ENCODE peak calls at places on chromosome 5, in nine cellular contexts. Z, A, R, E, T, M, U, P and C are unnamed samples. For H3K27me3, the result is how much of the 10 kb centered on the place peaks cover.

GRCh38 chr5:73155541-73156222 is 17.3 kb upstream of the TMEM174 start:
- DNase-seq in Z (no peak), A (no peak), R (no peak), E (no peak), T (no peak), M (no peak), U (no peak), P (no peak), C (no peak)

GRCh38 chr5:134097221-134097620 is 17.3 kb upstream of the TCF7 start:
- DNase-seq in Z (no peak), A (no peak), R (no peak), E (no peak), T (no peak), M (no peak), U (peak), P (peak), C (no peak)

GRCh38 chr5:45696206-45696836 is at the start of gene HCN1:
- DNase-seq in Z (peak), A (peak), R (peak), E (peak), T (peak), M (peak), U (peak), P (peak), C (peak)

GRCh38 chr5:171055881-171056454 is 194.2 kb downstream of the RANBP17 start:
- DNase-seq in Z (no peak), A (peak), R (no peak), E (no peak), T (no peak), M (no peak), U (no peak), P (no peak), C (no peak)

GRCh38 chr5:74386571-74387334 is 253.8 kb downstream of the ENC1 start:
- DNase-seq in Z (no peak), A (no peak), R (no peak), E (no peak), T (no peak), M (no peak), U (peak), P (no peak), C (no peak)

GRCh38 chr5:57163553-57164006 is 10.3 kb upstream of the GPBP1 start:
- DNase-seq in Z (no peak), A (no peak), R (no peak), E (no peak), T (no peak), M (no peak), U (no peak), P (no peak), C (no peak)

GRCh38 chr5:153151558-153151957 is 338.9 kb upstream of the GRIA1 start:
- DNase-seq in Z (no peak), A (no peak), R (no peak), E (no peak), T (no peak), M (no peak), U (no peak), P (no peak), C (no peak)

GRCh38 chr5:59445741-59446140 is 447.8 kb downstream of the PDE4D start:
- DNase-seq in Z (no peak), A (no peak), R (no peak), E (no peak), T (no peak), M (no peak), U (peak), P (peak), C (no peak)

GRCh38 chr5:127561254-127561653 is 43.8 kb downstream of the PRRC1 start:
- DNase-seq in Z (no peak), A (no peak), R (no peak), E (no peak), T (no peak), M (no peak), U (peak), P (no peak), C (no peak)

GRCh38 chr5:17189381-17190036 is 27.9 kb upstream of the BASP1 start:
- DNase-seq in Z (peak), A (peak), R (peak), E (peak), T (peak), M (peak), U (peak), P (no peak), C (peak)

GRCh38 chr5:160303690-160304089 is 8.7 kb downstream of the CCNJL start:
- DNase-seq in Z (no peak), A (no peak), R (no peak), E (no peak), T (no peak), M (no peak), U (no peak), P (no peak), C (no peak)

GRCh38 chr5:19987594-19988345 is at the start of gene CDH18:
- DNase-seq in Z (peak), A (peak), R (no peak), E (peak), T (no peak), M (no peak), U (peak), P (peak), C (peak)

GRCh38 chr5:96247097-96247675 is 185.9 kb downstream of the PCSK1 start:
- DNase-seq in Z (peak), A (no peak), R (no peak), E (no peak), T (no peak), M (no peak), U (peak), P (peak), C (peak)

GRCh38 chr5:112710896-112711295 is 26.8 kb upstream of the APC start:
- DNase-seq in Z (no peak), A (no peak), R (no peak), E (no peak), T (no peak), M (no peak), U (no peak), P (no peak), C (no peak)

GRCh38 chr5:136094189-136094912 is 38.3 kb upstream of the SMAD5 start:
- DNase-seq in Z (no peak), A (no peak), R (no peak), E (no peak), T (no peak), M (no peak), U (no peak), P (no peak), C (no peak)

GRCh38 chr5:135240781-135241360 is 158.2 kb downstream of the MACROH2A1 start:
- DNase-seq in Z (no peak), A (no peak), R (peak), E (no peak), T (no peak), M (no peak), U (no peak), P (peak), C (no peak)

GRCh38 chr5:133713209-133713608 is 100.9 kb upstream of the FSTL4 start:
- DNase-seq in Z (no peak), A (no peak), R (no peak), E (no peak), T (no peak), M (no peak), U (no peak), P (no peak), C (no peak)

GRCh38 chr5:60652206-60652605 is 47.8 kb downstream of the DEPDC1B start:
- DNase-seq in Z (no peak), A (no peak), R (no peak), E (no peak), T (no peak), M (no peak), U (peak), P (peak), C (peak)

GRCh38 chr5:69512740-69513260 is 20.2 kb downstream of the OCLN start:
- DNase-seq in Z (no peak), A (no peak), R (no peak), E (no peak), T (no peak), M (no peak), U (peak), P (peak), C (no peak)

GRCh38 chr5:173538654-173539053 is 77.8 kb downstream of the BOD1 start:
- DNase-seq in Z (no peak), A (no peak), R (no peak), E (no peak), T (no peak), M (no peak), U (no peak), P (no peak), C (no peak)

GRCh38 chr5:84487963-84488362 is 103.3 kb upstream of the EDIL3 start:
- DNase-seq in Z (peak), A (no peak), R (no peak), E (no peak), T (no peak), M (no peak), U (peak), P (peak), C (peak)

GRCh38 chr5:132592521-132592920 is 35.7 kb downstream of the RAD50 start:
- DNase-seq in Z (no peak), A (no peak), R (no peak), E (no peak), T (no peak), M (no peak), U (peak), P (no peak), C (no peak)

DNA sequence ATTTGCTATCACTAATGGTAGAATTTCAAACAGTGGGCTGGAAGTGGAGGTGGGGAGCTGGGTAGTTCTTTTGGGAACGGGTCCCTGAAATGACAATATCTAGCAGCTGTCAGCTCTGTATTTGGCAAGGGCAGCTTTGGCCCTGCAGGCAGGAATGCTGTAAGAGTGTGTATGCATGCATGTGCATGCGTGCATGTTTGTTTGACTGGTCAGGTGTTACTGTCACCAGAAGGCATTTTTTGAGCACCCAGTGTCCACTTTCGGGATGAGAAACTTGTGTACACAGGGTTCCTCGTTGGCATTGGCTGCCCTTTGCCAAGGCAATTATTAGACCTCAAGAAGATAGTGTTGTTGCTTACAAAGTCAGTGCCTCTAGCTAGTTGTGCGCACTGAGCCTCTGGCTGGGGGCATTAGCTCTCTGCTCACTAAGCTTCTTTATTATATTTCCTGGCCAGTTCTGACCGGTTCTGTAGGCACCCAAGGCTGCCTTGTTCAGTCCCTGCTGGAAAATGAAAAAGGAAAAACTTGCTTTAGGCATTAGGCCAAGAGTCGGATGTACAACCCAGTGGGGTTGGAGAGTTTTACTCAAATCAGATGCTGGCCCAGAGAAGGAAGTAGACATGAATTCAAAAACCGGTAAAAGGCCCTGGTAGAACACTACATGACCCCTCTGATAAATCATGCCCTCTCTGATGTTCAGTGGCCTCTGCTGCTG is 2.0 kb downstream of the CYFIP2 start:
- DNase-seq in Z (no peak), A (no peak), R (no peak), E (no peak), T (no peak), M (no peak), U (no peak), P (no peak), C (no peak)
- H3K4me3 ChIP-seq in Z (no peak), A (peak), R (no peak), E (no peak), T (no peak), M (no peak), U (no peak), P (no peak), C (no peak)

GRCh38 chr5:169161022-169161680 is 139.8 kb downstream of the SLIT3 start:
- DNase-seq in Z (peak), A (peak), R (peak), E (no peak), T (peak), M (peak), U (peak), P (peak), C (peak)
- H3K27me3 ChIP-seq in Z (under half), A (under half), R (under half), E (under half), T (under half), M (under half), U (under half), P (under half), C (under half)

DNA sequence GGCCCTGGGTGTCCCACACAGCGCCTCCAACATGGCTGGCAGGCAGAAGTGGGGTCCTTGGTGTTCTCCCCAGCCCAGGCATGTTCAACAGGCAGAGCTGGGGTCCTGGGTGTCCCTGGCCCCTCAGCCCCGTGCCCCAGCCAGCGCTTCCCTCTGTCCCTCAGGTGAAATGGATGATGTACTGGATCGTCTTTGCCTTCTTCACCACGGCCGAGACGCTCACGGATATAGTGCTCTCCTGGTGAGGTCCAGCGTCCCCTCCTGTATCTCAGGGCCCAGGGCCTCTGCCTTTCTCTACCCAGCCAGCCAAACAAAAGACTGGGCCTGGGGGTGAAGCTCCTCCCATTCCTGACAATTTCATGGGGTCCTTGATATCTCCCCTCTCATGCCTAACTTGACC is 2.4 kb downstream of the REEP2 start:
- DNase-seq in Z (no peak), A (no peak), R (no peak), E (no peak), T (no peak), M (no peak), U (no peak), P (no peak), C (no peak)
- H3K4me3 ChIP-seq in Z (no peak), A (no peak), R (no peak), E (no peak), T (no peak), M (no peak), U (no peak), P (no peak), C (no peak)

DNA sequence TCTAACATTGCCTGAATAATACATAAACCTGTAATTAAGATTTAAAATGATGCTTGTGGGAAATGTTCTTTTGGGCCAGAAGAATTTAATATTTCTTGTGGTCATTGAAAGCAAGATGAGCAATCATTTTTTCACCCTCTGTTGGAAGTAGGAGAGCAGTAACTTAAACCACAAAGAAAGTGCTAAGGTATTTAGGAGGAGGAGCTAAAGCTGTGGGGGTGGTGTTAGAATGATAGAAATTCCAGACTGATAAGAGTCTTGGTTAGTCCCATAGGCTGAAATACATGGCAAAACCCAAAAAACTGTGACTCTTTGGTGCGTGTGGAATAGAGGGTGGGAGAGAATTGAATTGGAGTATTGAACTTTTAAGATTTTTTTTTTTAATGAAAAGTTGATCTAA is 247.0 kb downstream of the YTHDC2 start:
- DNase-seq in Z (no peak), A (no peak), R (no peak), E (no peak), T (no peak), M (no peak), U (peak), P (no peak), C (no peak)
- H3K27me3 ChIP-seq in Z (under half), A (under half), R (under half), E (under half), T (under half), M (under half), U (under half), P (under half), C (under half)

DNA sequence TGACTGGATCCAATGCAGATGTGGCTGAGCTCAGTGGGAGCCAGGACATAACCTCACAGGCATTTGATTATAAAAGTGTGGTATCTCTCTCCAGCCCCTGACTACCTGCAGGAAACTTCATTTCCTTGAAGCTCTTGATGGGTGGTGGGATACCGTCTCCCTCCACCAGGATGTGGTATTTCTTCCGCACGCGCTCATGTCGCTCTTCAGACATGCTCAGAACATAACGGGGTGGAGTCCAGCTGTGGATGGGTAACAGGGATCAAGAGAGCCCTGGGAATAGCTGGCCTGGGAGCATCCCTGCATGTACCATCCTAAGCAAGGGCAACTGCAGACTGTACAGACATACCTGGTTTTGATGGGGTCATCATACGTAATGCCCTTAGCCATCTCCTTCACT is 1.2 kb downstream of the DDX41 start:
- DNase-seq in Z (no peak), A (no peak), R (no peak), E (no peak), T (no peak), M (no peak), U (no peak), P (peak), C (no peak)
- H3K4me3 ChIP-seq in Z (no peak), A (no peak), R (no peak), E (peak), T (no peak), M (no peak), U (peak), P (peak), C (peak)